ENCODE peak calls at places on chromosomes 12 and 14, in four cellular contexts. W is heart right ventricle, Q is pancreas, I is tibial nerve. S is an unnamed sample.

GRCh38 chr12:68286396-68286795 is 33.0 kb upstream of the IL22 start:
- DNase-seq in Q (no peak), W (no peak), I (no peak), S (no peak)

GRCh38 chr12:122051231-122051876 is 27.2 kb upstream of the MLXIP start:
- DNase-seq in W (peak; percentile 46), I (no peak), Q (peak; percentile 72), S (no peak)

GRCh38 chr14:49860988-49861387 is 8.4 kb upstream of the NEMF start:
- DNase-seq in I (no peak), W (no peak), Q (no peak), S (no peak)

GRCh38 chr12:32679091-32679909 is at the start of gene DNM1L:
- DNase-seq in Q (peak; percentile 93), I (peak; percentile 82), W (peak; percentile 93), S (peak; percentile 66)

GRCh38 chr12:125225641-125226040 is 160.4 kb downstream of the AACS start:
- DNase-seq in I (no peak), Q (no peak), W (no peak), S (no peak)

GRCh38 chr14:76761198-76761848 is at the start of gene VASH1:
- DNase-seq in I (no peak), Q (no peak), W (peak; percentile 85), S (no peak)

GRCh38 chr12:66118240-66118891 is 12.2 kb downstream of the LLPH start:
- DNase-seq in I (no peak), W (no peak), Q (no peak), S (no peak)

GRCh38 chr14:78983126-78983525 is 813.0 kb downstream of the NRXN3 start:
- DNase-seq in W (no peak), Q (no peak), I (no peak), S (no peak)

GRCh38 chr14:95431199-95432145 is 85.0 kb downstream of the SYNE3 start:
- DNase-seq in I (no peak), W (no peak), Q (peak; percentile 9), S (no peak)

GRCh38 chr12:123571343-123571813 is 13.0 kb upstream of the TMED2 start:
- DNase-seq in Q (no peak), W (peak; percentile 31), I (peak; percentile 18), S (peak; percentile 28)

GRCh38 chr14:92323031-92323915 is at the start of gene SLC24A4:
- DNase-seq in I (no peak), W (peak; percentile 19), Q (no peak), S (no peak)

GRCh38 chr12:132067182-132067581 is 76.9 kb downstream of the DDX51 start:
- DNase-seq in W (no peak), I (no peak), Q (no peak), S (no peak)

GRCh38 chr12:47730341-47730744 is 5.1 kb upstream of the ENDOU start:
- DNase-seq in Q (peak; percentile 64), W (no peak), I (no peak), S (no peak)

GRCh38 chr14:63164108-63164683 is 40.0 kb upstream of the RHOJ start:
- DNase-seq in Q (no peak), I (no peak), W (no peak), S (no peak)
- H3K4me3 ChIP-seq in Q (no peak overlapping the region), I (no peak overlapping the region), W (no peak overlapping the region), S (no peak overlapping the region)

GRCh38 chr12:39692258-39692853 is 72.8 kb upstream of the ABCD2 start:
- DNase-seq in Q (no peak), W (no peak), I (no peak), S (no peak)
- TF ChIP-seq CTCF in Q (no peak), W (no peak), I (peak; percentile 30), S (peak; percentile 21)

DNA sequence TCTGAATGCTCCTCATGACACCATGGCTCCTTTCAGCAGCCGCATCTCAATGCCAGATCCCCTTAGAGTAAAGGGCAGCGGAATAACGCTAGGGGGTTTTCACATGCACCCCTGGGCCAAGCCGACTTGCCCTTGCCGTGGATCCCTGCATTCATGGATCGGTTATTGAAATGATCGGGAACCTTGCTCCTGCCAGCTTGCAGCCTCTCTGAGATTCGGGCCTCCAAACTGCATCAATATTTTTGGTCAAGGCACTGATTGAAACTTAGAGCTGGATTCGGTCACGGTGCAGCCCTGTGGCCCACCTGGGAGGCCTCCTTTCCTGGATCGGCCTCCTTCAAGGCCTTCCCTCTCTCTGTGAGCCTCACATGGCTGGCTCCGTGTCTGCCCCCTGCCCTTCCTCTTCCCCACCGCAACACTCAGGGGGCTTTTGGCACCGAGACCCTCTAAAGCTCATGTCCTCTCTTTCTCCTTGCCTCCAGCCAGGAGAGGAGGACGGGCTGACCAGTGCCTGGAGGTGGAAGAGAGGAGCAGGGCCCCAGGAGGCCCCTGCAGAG is 1.8 kb downstream of the PTPN6 start:
- DNase-seq in Q (no peak), W (no peak), I (no peak), S (no peak)
- H3K4me3 ChIP-seq in Q (peak overlapping the region; percentile 38), W (peak overlapping the region; percentile 43), I (peak overlapping the region; percentile 46), S (no peak overlapping the region)

GRCh38 chr12:112468041-112468440 is 49.3 kb downstream of the PTPN11 start:
- DNase-seq in I (no peak), W (no peak), Q (no peak), S (no peak)

DNA sequence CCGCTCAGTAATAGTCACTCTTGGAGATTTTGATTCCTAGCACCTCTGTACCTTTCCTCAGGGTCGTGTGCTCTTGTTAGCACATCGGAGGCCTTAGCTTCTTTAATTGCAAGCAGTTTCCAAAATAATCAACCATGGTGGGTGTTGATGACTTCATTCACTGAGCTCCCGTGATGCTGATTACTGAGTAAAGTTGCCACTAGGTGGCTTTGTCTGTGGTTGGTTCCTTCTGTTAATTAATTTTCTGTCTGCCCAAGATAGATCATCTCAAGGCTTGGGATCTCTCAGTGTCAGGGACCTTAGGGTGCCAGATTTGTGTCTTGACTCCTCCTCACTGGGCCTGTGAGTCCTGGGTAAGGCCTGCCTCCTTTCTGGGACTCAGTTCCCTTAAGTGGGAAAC is 54.3 kb downstream of the PTPN11 start:
- DNase-seq in W (no peak), I (no peak), Q (no peak), S (no peak)
- TF ChIP-seq CTCF in W (no peak), I (no peak), Q (no peak), S (no peak)